ENCODE peak calls at places on chromosomes 11 and 22, in five cellular contexts. B is NCI-H1105, X is HTR-8/SVneo, Q is skeletal muscle cell, F is H7. I is an unnamed sample.

GRCh38 chr11:118227865-118228785 is 3.3 kb upstream of the JAML start:
- DNase-seq in B (no peak), X (no peak), Q (no peak), F (no peak), I (no peak)

GRCh38 chr11:211741-212140 is 4.2 kb downstream of the RIC8A start:
- DNase-seq in B (no peak), X (no peak), Q (no peak), F (no peak), I (no peak)

GRCh38 chr11:64813826-64814225 is 3.5 kb upstream of the MEN1 start:
- DNase-seq in B (no peak), X (no peak), Q (no peak), F (no peak), I (no peak)

GRCh38 chr22:41442240-41442792 is 4.3 kb downstream of the TOB2 start:
- DNase-seq in B (no peak), X (no peak), Q (no peak), F (no peak), I (no peak)

GRCh38 chr11:76660533-76661305 is 9.8 kb downstream of the LRRC32 start:
- DNase-seq in B (no peak), X (no peak), Q (no peak), F (no peak), I (no peak)

GRCh38 chr22:46145896-46146295 is 4.4 kb upstream of the PPARA start:
- DNase-seq in B (no peak), X (no peak), Q (no peak), F (no peak), I (no peak)

GRCh38 chr11:1840780-1841480 is 2.1 kb downstream of the TNNI2 start:
- DNase-seq in B (no peak), X (no peak), Q (no peak), F (no peak), I (no peak)

GRCh38 chr11:12677131-12677530 is 2.9 kb downstream of the TEAD1 start:
- DNase-seq in B (peak; percentile 59), X (no peak), Q (no peak), F (no peak), I (peak; percentile 48)

GRCh38 chr11:71170619-71171018 is 81.8 kb downstream of the SHANK2 start:
- DNase-seq in B (no peak), X (no peak), Q (no peak), F (peak; percentile 51), I (no peak)

GRCh38 chr11:102240502-102240901 is 76.8 kb upstream of the BIRC3 start:
- DNase-seq in B (no peak), X (no peak), Q (no peak), F (no peak), I (peak; percentile 55)

GRCh38 chr11:66863428-66864125 is 6.7 kb downstream of the LRFN4 start:
- DNase-seq in B (no peak), X (no peak), Q (no peak), F (no peak), I (no peak)

GRCh38 chr11:112297248-112297866 is 36.7 kb upstream of the PLET1 start:
- DNase-seq in B (no peak), X (no peak), Q (no peak), F (no peak), I (no peak)

GRCh38 chr11:3156661-3157311 is 8.3 kb downstream of the OSBPL5 start:
- DNase-seq in B (no peak), X (no peak), Q (no peak), F (peak; percentile 29), I (no peak)

GRCh38 chr22:48517039-48518030 is 1310.3 kb downstream of the BRD1 start:
- DNase-seq in B (no peak), X (no peak), Q (no peak), F (no peak), I (no peak)

I was measured in cardiac muscle cell.